ENCODE peak calls at places on chromosomes 13 and 19, in seven cellular contexts. U is putamen, Z is NB4, W is non-pigmented ciliary epithelial cell, R is cardiac septum, O is NCI-H1417, Y is ovary. P is an unnamed sample.
A peak's percentile ranks its signal among the peaks of the same experiment; 100 is the strongest.

GRCh38 chr13:111027481-111028439 is 87.3 kb upstream of the ARHGEF7 start:
- DNase-seq in R (no peak), U (no peak), W (no peak), O (no peak), Y (no peak), Z (no peak), P (no peak)

GRCh38 chr13:31207630-31208549 is 8.1 kb downstream of the B3GLCT start:
- DNase-seq in W (no peak), O (no peak), Y (peak; percentile 58), U (no peak), R (no peak), Z (no peak), P (no peak)

GRCh38 chr13:93480553-93481106 is 254.0 kb downstream of the GPC6 start:
- DNase-seq in O (no peak), U (no peak), R (no peak), Y (no peak), W (no peak), Z (no peak), P (no peak)

GRCh38 chr13:84445776-84446175 is 563.5 kb upstream of the SLITRK1 start:
- DNase-seq in Y (no peak), W (peak; percentile 67), R (no peak), O (no peak), Z (no peak), U (no peak), P (no peak)

GRCh38 chr13:43389573-43389972 is 366.2 kb downstream of the DNAJC15 start:
- DNase-seq in Z (no peak), R (no peak), U (no peak), W (no peak), O (no peak), Y (no peak), P (no peak)

GRCh38 chr13:52085416-52085815 is 43.5 kb downstream of the NEK5 start:
- DNase-seq in Y (no peak), U (no peak), Z (no peak), O (no peak), W (peak; percentile 31), R (no peak), P (no peak)

GRCh38 chr13:40376296-40376849 is 290.1 kb downstream of the FOXO1 start:
- DNase-seq in W (no peak), R (no peak), U (no peak), Y (no peak), O (no peak), Z (no peak), P (no peak)

GRCh38 chr13:81562598-81562997 is 1221.7 kb upstream of the SPRY2 start:
- DNase-seq in O (no peak), R (no peak), U (no peak), W (no peak), Z (no peak), Y (no peak), P (no peak)

GRCh38 chr19:47157455-47158321 is 27.1 kb downstream of the SAE1 start:
- DNase-seq in Z (peak; percentile 91), Y (peak; percentile 23), U (peak; percentile 24), O (no peak), W (peak; percentile 73), R (peak; percentile 78), P (peak; percentile 28)

GRCh38 chr19:2058570-2059421 is 7.8 kb upstream of the MKNK2 start:
- DNase-seq in O (no peak), Z (no peak), U (no peak), W (no peak), Y (no peak), R (no peak), P (no peak)

GRCh38 chr13:20995245-20995829 is 66.0 kb downstream of the LATS2 start:
- DNase-seq in Y (no peak), O (no peak), R (no peak), U (no peak), Z (no peak), W (no peak), P (no peak)

GRCh38 chr13:111114362-111115050 is 604 bp upstream of the ARHGEF7 start:
- DNase-seq in W (no peak), U (peak; percentile 29), Y (peak; percentile 43), R (no peak), O (peak; percentile 84), Z (no peak), P (peak; percentile 48)

GRCh38 chr13:97743946-97744345 is 209.5 kb upstream of the IPO5 start:
- DNase-seq in R (no peak), O (no peak), W (no peak), U (no peak), Y (no peak), Z (no peak), P (no peak)

GRCh38 chr19:39038098-39038497 is 5.7 kb upstream of the FBXO27 start:
- DNase-seq in O (no peak), Z (peak; percentile 39), W (no peak), R (no peak), Y (no peak), U (peak; percentile 25), P (no peak)